ENCODE peak calls at places on chromosome 3, in ten cellular contexts. V is cardiac fibroblast; N is HFFc6; Q is stimulated activated naive CD8-positive, alpha-beta T cell treated with anti-CD3 and anti-CD28 coated beads, Interleukin-15, amount 100 ng/mL, for 72 hours; Y is activated CD8-positive, alpha-beta memory T cell treated with anti-CD3 and anti-CD28 coated beads for 48 hours; H is BE2C; J is activated CD4-positive, alpha-beta T cell treated with anti-CD3 and anti-CD28 coated beads, Interleukin-2, amount 10 ng/mL, durations not matched to agents 7 days and 5 days; A is SK-N-DZ; U is NCI-H2227 treated with DMSO at 0.1 percent for 48 hours; F is small intestine. B is an unnamed sample.
A peak's percentile ranks its signal among the peaks of the same experiment; 100 is the strongest.

GRCh38 chr3:191070201-191070600 is 128.8 kb upstream of the OSTN start:
- DNase-seq in Q (no peak), A (no peak), J (no peak), H (no peak), F (no peak), N (peak; percentile 90), V (peak; percentile 91), Y (no peak), U (no peak), B (no peak)

GRCh38 chr3:195558602-195559001 is 15.5 kb upstream of the PPP1R2 start:
- DNase-seq in Q (peak; percentile 44), F (peak; percentile 84), H (no peak), J (peak; percentile 68), V (peak; percentile 62), Y (no peak), A (peak; percentile 54), U (peak; percentile 51), N (no peak), B (no peak)

GRCh38 chr3:33047842-33048834 is 48.8 kb downstream of the GLB1 start:
- DNase-seq in V (no peak), Q (peak; percentile 72), U (no peak), Y (no peak), A (no peak), H (no peak), J (peak; percentile 82), F (peak; percentile 60), N (no peak), B (no peak)

GRCh38 chr3:21392521-21392920 is 358.5 kb downstream of the ZNF385D start:
- DNase-seq in Q (no peak), A (no peak), V (peak; percentile 1), U (no peak), H (no peak), Y (no peak), J (no peak), F (no peak), N (peak; percentile 50), B (no peak)

GRCh38 chr3:16101295-16102186 is 72.9 kb upstream of the GALNT15 start:
- DNase-seq in Y (no peak), U (no peak), H (no peak), A (no peak), J (no peak), Q (no peak), V (peak; percentile 67), F (peak; percentile 96), N (peak; percentile 16), B (no peak)

GRCh38 chr3:189652042-189652441 is 20.9 kb downstream of the TP63 start:
- DNase-seq in H (peak; percentile 6), V (peak; percentile 51), N (no peak), Q (no peak), A (no peak), J (no peak), F (no peak), Y (no peak), U (no peak), B (no peak)

GRCh38 chr3:141644931-141645330 is 93.2 kb upstream of the RNF7 start:
- DNase-seq in Q (peak; percentile 71), H (peak; percentile 81), V (peak; percentile 82), F (peak; percentile 63), N (peak; percentile 53), U (no peak), Y (peak; percentile 54), J (peak; percentile 69), A (peak; percentile 57), B (peak; percentile 30)

GRCh38 chr3:4995500-4996053 is 16.3 kb downstream of the BHLHE40 start:
- DNase-seq in F (no peak), V (peak; percentile 94), J (no peak), N (peak; percentile 83), H (no peak), Y (no peak), Q (no peak), A (no peak), U (no peak), B (no peak)

GRCh38 chr3:20990896-20991295 is 760.1 kb downstream of the ZNF385D start:
- DNase-seq in F (no peak), J (no peak), A (no peak), V (no peak), N (no peak), H (no peak), U (no peak), Y (no peak), Q (no peak), B (no peak)

GRCh38 chr3:39178553-39178952 is 13.8 kb downstream of the XIRP1 start:
- DNase-seq in V (peak; percentile 68), U (no peak), H (no peak), Q (no peak), J (no peak), F (no peak), A (no peak), Y (no peak), N (no peak), B (no peak)

GRCh38 chr3:111668321-111668720 is 73.2 kb upstream of the ZBED2 start:
- DNase-seq in V (no peak), A (no peak), J (no peak), Y (no peak), F (no peak), N (no peak), Q (no peak), H (no peak), U (no peak), B (no peak)